ENCODE peak calls at places on chromosomes 16 and 17, in six cellular contexts. One of them, this sample, is unnamed.
A peak's percentile ranks its signal among the peaks of the same experiment; 100 is the strongest.

GRCh38 chr17:2067048-2067452 is 12.1 kb downstream of the HIC1 start:
- DNase-seq in H9: no peak
- DNase-seq in tibial nerve: no peak
- DNase-seq in transverse colon: no peak
- DNase-seq in omental fat pad: no peak
- DNase-seq in RWPE1: no peak
- DNase-seq in this sample: no peak

GRCh38 chr16:89289428-89290395 is 72.2 kb downstream of the ZNF778 start:
- DNase-seq in H9: peak; percentile 88
- DNase-seq in tibial nerve: peak; percentile 39
- DNase-seq in transverse colon: peak; percentile 81
- DNase-seq in omental fat pad: no peak
- DNase-seq in RWPE1: peak; percentile 86
- DNase-seq in this sample: peak; percentile 89

GRCh38 chr16:85828166-85828565 is 28.7 kb downstream of the COX4I1 start:
- DNase-seq in H9: no peak
- DNase-seq in tibial nerve: no peak
- DNase-seq in transverse colon: no peak
- DNase-seq in omental fat pad: no peak
- DNase-seq in RWPE1: no peak
- DNase-seq in this sample: no peak

GRCh38 chr16:17836868-17837602 is 366.3 kb upstream of the XYLT1 start:
- DNase-seq in H9: peak; percentile 88
- DNase-seq in tibial nerve: no peak
- DNase-seq in transverse colon: no peak
- DNase-seq in omental fat pad: no peak
- DNase-seq in RWPE1: peak; percentile 84
- DNase-seq in this sample: no peak

GRCh38 chr16:65658339-65659275 is 536.7 kb upstream of the CDH11 start:
- DNase-seq in H9: no peak
- DNase-seq in tibial nerve: no peak
- DNase-seq in transverse colon: no peak
- DNase-seq in omental fat pad: no peak
- DNase-seq in RWPE1: peak; percentile 94
- DNase-seq in this sample: peak; percentile 9

GRCh38 chr17:49687878-49688491 is 10.1 kb upstream of the SPOP start:
- DNase-seq in H9: peak; percentile 28
- DNase-seq in tibial nerve: no peak
- DNase-seq in transverse colon: no peak
- DNase-seq in omental fat pad: no peak
- DNase-seq in RWPE1: no peak
- DNase-seq in this sample: peak; percentile 36

GRCh38 chr17:41864498-41864836 is 756 bp downstream of the KLHL11 start:
- DNase-seq in H9: no peak
- DNase-seq in tibial nerve: no peak
- DNase-seq in transverse colon: no peak
- DNase-seq in omental fat pad: no peak
- DNase-seq in RWPE1: no peak
- DNase-seq in this sample: no peak

GRCh38 chr17:2223617-2223927 is 80.0 kb downstream of the SMG6 start:
- DNase-seq in H9: no peak
- DNase-seq in tibial nerve: no peak
- DNase-seq in transverse colon: no peak
- DNase-seq in omental fat pad: no peak
- DNase-seq in RWPE1: no peak
- DNase-seq in this sample: no peak

GRCh38 chr17:67947325-67947813 is 48.9 kb downstream of the C17orf58 start:
- DNase-seq in H9: no peak
- DNase-seq in tibial nerve: no peak
- DNase-seq in transverse colon: no peak
- DNase-seq in omental fat pad: no peak
- DNase-seq in RWPE1: no peak
- DNase-seq in this sample: no peak

GRCh38 chr17:2412561-2413021 is 11.7 kb upstream of the MNT start:
- DNase-seq in H9: peak; percentile 81
- DNase-seq in tibial nerve: no peak
- DNase-seq in transverse colon: no peak
- DNase-seq in omental fat pad: no peak
- DNase-seq in RWPE1: no peak
- DNase-seq in this sample: peak; percentile 29

GRCh38 chr16:81784042-81784785 is 5.1 kb downstream of the PLCG2 start:
- DNase-seq in H9: no peak
- DNase-seq in tibial nerve: no peak
- DNase-seq in transverse colon: peak; percentile 34
- DNase-seq in omental fat pad: no peak
- DNase-seq in RWPE1: no peak
- DNase-seq in this sample: no peak
- TF ChIP-seq CTCF in H9: no peak
- TF ChIP-seq CTCF in tibial nerve: no peak
- TF ChIP-seq CTCF in transverse colon: no peak
- TF ChIP-seq CTCF in omental fat pad: no peak
- TF ChIP-seq CTCF in RWPE1: no peak
- TF ChIP-seq CTCF in this sample: no peak

GRCh38 chr16:9090960-9091866 is at the start of gene HAPSTR1:
- DNase-seq in H9: peak; percentile 100
- DNase-seq in tibial nerve: peak; percentile 100
- DNase-seq in transverse colon: peak; percentile 100
- DNase-seq in omental fat pad: peak; percentile 97
- DNase-seq in RWPE1: peak; percentile 99
- DNase-seq in this sample: peak; percentile 97

GRCh38 chr16:9091867-9092281 is 430 bp downstream of the HAPSTR1 start:
- DNase-seq in H9: no peak
- DNase-seq in tibial nerve: peak; percentile 18
- DNase-seq in transverse colon: peak; percentile 47
- DNase-seq in omental fat pad: no peak
- DNase-seq in RWPE1: peak; percentile 31
- DNase-seq in this sample: peak; percentile 28

GRCh38 chr16:9094008-9094846 is 2.8 kb downstream of the HAPSTR1 start:
- DNase-seq in H9: no peak
- DNase-seq in tibial nerve: no peak
- DNase-seq in transverse colon: no peak
- DNase-seq in omental fat pad: no peak
- DNase-seq in RWPE1: no peak
- DNase-seq in this sample: no peak

GRCh38 chr16:9092963-9093477 is 1.6 kb downstream of the HAPSTR1 start:
- DNase-seq in H9: no peak
- DNase-seq in tibial nerve: no peak
- DNase-seq in transverse colon: peak; percentile 42
- DNase-seq in omental fat pad: no peak
- DNase-seq in RWPE1: no peak
- DNase-seq in this sample: peak; percentile 15

GRCh38 chr16:9092282-9092962 is 978 bp downstream of the HAPSTR1 start:
- DNase-seq in H9: no peak
- DNase-seq in tibial nerve: peak; percentile 24
- DNase-seq in transverse colon: peak; percentile 49
- DNase-seq in omental fat pad: no peak
- DNase-seq in RWPE1: peak; percentile 18
- DNase-seq in this sample: peak; percentile 39
- TF ChIP-seq CTCF in H9: no peak
- TF ChIP-seq CTCF in tibial nerve: peak; percentile 13
- TF ChIP-seq CTCF in transverse colon: no peak
- TF ChIP-seq CTCF in omental fat pad: no peak
- TF ChIP-seq CTCF in RWPE1: no peak
- TF ChIP-seq CTCF in this sample: no peak

DNA sequence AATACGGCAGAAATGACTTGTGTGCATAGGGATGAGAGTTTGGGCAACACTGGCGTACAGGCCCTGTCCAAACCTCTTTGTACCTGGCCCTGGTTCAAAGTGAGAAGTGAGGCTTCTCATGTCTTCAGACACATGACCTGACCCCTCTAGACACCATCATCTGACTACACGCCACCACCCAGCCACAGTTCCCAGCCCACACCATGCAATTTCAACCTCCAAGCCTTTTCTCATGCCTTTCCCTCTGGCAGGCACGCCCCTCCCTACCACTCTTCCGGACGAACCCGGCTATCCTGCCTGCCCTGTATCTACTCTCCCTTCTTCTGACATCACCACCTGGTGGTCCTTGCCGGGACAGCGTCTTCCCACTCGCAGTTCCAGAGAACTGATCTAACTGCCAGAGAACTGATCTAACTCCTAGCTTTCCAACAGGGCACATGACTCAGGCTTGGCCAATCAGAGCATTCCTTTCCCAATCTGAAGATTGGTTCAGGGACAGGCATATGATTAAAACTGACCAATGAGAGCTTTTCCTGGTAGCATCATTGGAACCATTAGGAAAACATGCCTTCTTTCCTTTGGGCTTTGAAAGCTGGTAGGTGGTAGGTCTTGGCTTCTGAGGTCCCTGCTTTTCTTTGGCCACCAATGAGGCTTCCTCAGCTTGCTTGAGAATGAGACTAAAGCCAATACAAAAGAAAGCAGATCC is 27.0 kb upstream of the IL21R start:
- DNase-seq in H9: peak; percentile 97
- DNase-seq in tibial nerve: peak; percentile 23
- DNase-seq in transverse colon: peak; percentile 58
- DNase-seq in omental fat pad: no peak
- DNase-seq in RWPE1: peak; percentile 73
- DNase-seq in this sample: peak; percentile 81
- TF ChIP-seq CTCF in H9: peak; percentile 79
- TF ChIP-seq CTCF in tibial nerve: peak; percentile 11
- TF ChIP-seq CTCF in transverse colon: peak; percentile 43
- TF ChIP-seq CTCF in omental fat pad: no peak
- TF ChIP-seq CTCF in RWPE1: no peak
- TF ChIP-seq CTCF in this sample: peak; percentile 73

DNA sequence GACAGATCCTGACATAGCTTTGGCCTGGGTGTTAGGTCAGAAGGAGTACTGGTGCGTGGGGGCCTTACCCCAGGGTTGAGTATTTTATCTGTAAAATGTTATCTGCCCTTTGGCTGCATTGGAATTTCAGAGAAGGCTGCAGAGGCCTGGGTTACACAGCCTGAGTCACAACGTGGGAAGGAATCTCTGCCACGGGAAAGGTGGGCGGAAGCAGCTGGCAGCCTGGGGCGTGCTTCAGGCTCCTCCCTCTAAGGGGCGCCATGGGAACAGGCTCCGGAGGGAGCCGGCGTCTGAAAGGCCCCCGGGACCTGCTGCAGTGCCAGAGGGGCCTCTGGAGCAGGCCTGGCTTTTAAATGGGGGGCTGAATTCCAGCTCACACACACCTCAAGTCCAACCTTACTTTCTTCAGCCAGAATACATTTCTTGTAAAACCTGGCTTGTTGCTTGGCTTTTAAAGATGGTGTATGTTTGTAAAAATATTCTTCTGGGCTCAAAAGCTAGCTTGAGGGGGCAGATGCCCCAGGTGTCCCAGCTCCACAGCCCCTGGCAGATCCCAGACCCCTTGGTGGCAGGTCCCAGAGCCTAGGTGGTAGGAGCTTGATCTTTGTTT is 142.2 kb downstream of the RAB11FIP4 start:
- DNase-seq in H9: peak; percentile 79
- DNase-seq in tibial nerve: no peak
- DNase-seq in transverse colon: no peak
- DNase-seq in omental fat pad: peak; percentile 47
- DNase-seq in RWPE1: peak; percentile 87
- DNase-seq in this sample: peak; percentile 56
- TF ChIP-seq CTCF in H9: peak; percentile 65
- TF ChIP-seq CTCF in tibial nerve: peak; percentile 33
- TF ChIP-seq CTCF in transverse colon: peak; percentile 16
- TF ChIP-seq CTCF in omental fat pad: no peak
- TF ChIP-seq CTCF in RWPE1: peak; percentile 40
- TF ChIP-seq CTCF in this sample: peak; percentile 41

DNA sequence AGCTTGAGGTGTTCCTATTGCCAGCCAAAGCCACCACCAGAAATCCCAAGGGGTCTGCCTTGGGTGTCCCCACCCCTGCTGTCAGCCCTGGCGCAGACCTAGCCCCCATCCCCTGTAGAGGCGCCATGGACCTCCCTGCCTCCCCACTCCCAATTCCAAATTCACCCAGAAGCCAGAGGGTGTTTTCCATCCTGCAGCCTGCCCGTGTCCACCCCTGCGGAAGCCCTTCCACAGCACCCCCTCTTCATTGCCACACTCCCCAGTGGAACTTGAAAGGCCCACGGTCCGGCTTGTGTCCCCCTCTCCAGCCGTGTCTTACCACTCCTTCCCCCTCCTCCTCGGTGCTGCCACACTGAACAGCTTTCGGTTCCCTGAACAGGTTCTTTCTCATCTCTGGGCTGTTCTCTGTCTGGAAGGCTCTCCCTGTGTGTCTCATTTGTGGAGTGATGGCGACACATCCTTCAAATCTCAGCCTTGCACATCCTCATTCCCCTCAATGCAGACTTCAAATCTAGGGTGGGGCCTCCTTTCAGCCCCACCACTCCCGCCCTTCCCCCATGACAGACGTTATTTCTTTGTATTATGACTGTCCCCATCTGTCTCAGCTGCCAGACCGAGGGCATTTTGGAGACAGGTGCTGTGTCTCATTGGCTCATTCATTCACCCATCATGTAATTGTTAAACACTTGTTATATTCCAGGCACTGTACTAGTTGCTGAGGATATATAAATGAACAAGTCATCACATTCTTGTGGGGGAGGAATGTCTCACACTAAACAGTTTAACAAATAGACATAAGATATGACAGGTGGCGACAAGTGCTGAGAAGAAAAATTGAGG is 36.3 kb downstream of the ADGRG5 start:
- DNase-seq in H9: peak; percentile 12
- DNase-seq in tibial nerve: no peak
- DNase-seq in transverse colon: no peak
- DNase-seq in omental fat pad: peak; percentile 15
- DNase-seq in RWPE1: no peak
- DNase-seq in this sample: no peak
- TF ChIP-seq CTCF in H9: no peak
- TF ChIP-seq CTCF in tibial nerve: no peak
- TF ChIP-seq CTCF in transverse colon: no peak
- TF ChIP-seq CTCF in omental fat pad: no peak
- TF ChIP-seq CTCF in RWPE1: no peak
- TF ChIP-seq CTCF in this sample: no peak

This sample was measured in endothelial cell.